ENCODE peak calls at places on chromosomes 7 and 10, in four cellular contexts. V, C, E and B are unnamed samples.

GRCh38 chr10:7988985-7989384 is 65.5 kb upstream of the GATA3 start:
- DNase-seq in V (no peak), C (no peak), E (no peak), B (no peak)

GRCh38 chr7:3548815-3549214 is 247.8 kb downstream of the SDK1 start:
- DNase-seq in V (no peak), C (no peak), E (no peak), B (no peak)

GRCh38 chr10:92720306-92721165 is 30.8 kb downstream of the HHEX start:
- DNase-seq in V (no peak), C (no peak), E (no peak), B (no peak)

GRCh38 chr10:102644066-102644645 is at the start of gene TRIM8:
- DNase-seq in V (peak), C (no peak), E (no peak), B (no peak)

GRCh38 chr10:108362956-108363355 is 1198.5 kb upstream of the SORCS1 start:
- DNase-seq in V (no peak), C (no peak), E (no peak), B (no peak)

GRCh38 chr7:130493275-130493868 is 1.5 kb downstream of the MEST start:
- DNase-seq in V (no peak), C (no peak), E (no peak), B (no peak)

GRCh38 chr10:71396714-71397339 is at the start of gene CDH23:
- DNase-seq in V (no peak), C (peak), E (no peak), B (no peak)

GRCh38 chr7:68733219-68734143 is 864.8 kb upstream of the AUTS2 start:
- DNase-seq in V (no peak), C (no peak), E (no peak), B (no peak)

GRCh38 chr7:84081973-84082522 is 112.5 kb downstream of the SEMA3A start:
- DNase-seq in V (no peak), C (no peak), E (no peak), B (no peak)

GRCh38 chr7:2393751-2394150 is 9.7 kb upstream of the CHST12 start:
- DNase-seq in V (no peak), C (no peak), E (no peak), B (no peak)

GRCh38 chr7:91883676-91884362 is 3.3 kb upstream of the MTERF1 start:
- DNase-seq in V (no peak), C (no peak), E (no peak), B (no peak)

GRCh38 chr10:71715026-71715425 is 4.6 kb downstream of the C10orf105 start:
- DNase-seq in V (no peak), C (no peak), E (no peak), B (no peak)

GRCh38 chr7:27095050-27095896 is 527 bp downstream of the HOXA1 start:
- DNase-seq in V (no peak), C (no peak), E (no peak), B (no peak)

GRCh38 chr7:16431646-16432424 is 10.5 kb upstream of the CRPPA start:
- DNase-seq in V (no peak), C (no peak), E (peak), B (no peak)

GRCh38 chr10:614341-614664 is 75.2 kb downstream of the DIP2C start:
- DNase-seq in V (no peak), C (no peak), E (no peak), B (no peak)

GRCh38 chr10:102300289-102300843 is 55.0 kb downstream of the GBF1 start:
- DNase-seq in V (no peak), C (no peak), E (no peak), B (no peak)

GRCh38 chr7:43302773-43303172 is 190.3 kb downstream of the HECW1 start:
- DNase-seq in V (no peak), C (no peak), E (no peak), B (no peak)

GRCh38 chr7:63953181-63953580 is 45.5 kb upstream of the ZNF722 start:
- DNase-seq in V (no peak), C (no peak), E (no peak), B (no peak)

GRCh38 chr7:10646249-10646648 is 327.4 kb upstream of the PHF14 start:
- DNase-seq in V (no peak), C (no peak), E (no peak), B (no peak)

GRCh38 chr7:85750454-85750949 is 563.6 kb upstream of the SEMA3D start:
- DNase-seq in V (no peak), C (no peak), E (no peak), B (no peak)

GRCh38 chr7:36224916-36225858 is 72.1 kb downstream of the EEPD1 start:
- DNase-seq in V (no peak), C (no peak), E (no peak), B (no peak)

GRCh38 chr10:78215645-78216044 is 182.0 kb downstream of the RPS24 start:
- DNase-seq in V (no peak), C (peak), E (peak), B (no peak)

GRCh38 chr7:119935418-119936025 is 337.5 kb upstream of the KCND2 start:
- DNase-seq in V (no peak), C (no peak), E (no peak), B (no peak)

GRCh38 chr7:149598721-149599308 is 101.2 kb upstream of the ZNF746 start:
- DNase-seq in V (no peak), C (no peak), E (no peak), B (no peak)

GRCh38 chr10:78870458-78870857 is 198.3 kb upstream of the ZMIZ1 start:
- DNase-seq in V (no peak), C (peak), E (no peak), B (no peak)

GRCh38 chr7:774161-775109 is 47.4 kb upstream of the PRKAR1B start:
- DNase-seq in V (peak), C (no peak), E (no peak), B (no peak)

GRCh38 chr7:55595511-55595910 is 23.2 kb upstream of the VOPP1 start:
- DNase-seq in V (no peak), C (no peak), E (no peak), B (no peak)

GRCh38 chr7:47635091-47636090 is 53.5 kb upstream of the TNS3 start:
- DNase-seq in V (no peak), C (peak), E (peak), B (no peak)

GRCh38 chr10:119724630-119725549 is 960 bp upstream of the INPP5F start:
- DNase-seq in V (no peak), C (no peak), E (no peak), B (no peak)

GRCh38 chr10:49404321-49404878 is 8.5 kb upstream of the DRGX start:
- DNase-seq in V (no peak), C (peak), E (no peak), B (no peak)

GRCh38 chr10:127922675-127923366 is 15.9 kb downstream of the PTPRE start:
- DNase-seq in V (no peak), C (no peak), E (no peak), B (no peak)

GRCh38 chr10:97821308-97822038 is 28.2 kb upstream of the GOLGA7B start:
- DNase-seq in V (no peak), C (no peak), E (no peak), B (no peak)